ENCODE peak calls at places on chromosomes 7 and 10, in ten cellular contexts. M is CD8-positive, alpha-beta T cell; Q is hepatocyte; U is cardiac muscle cell; I is colonic mucosa; F is upper lobe of right lung; K is CD14-positive monocyte; S is GM20000; Z is PC-9; A is kidney epithelial cell. D is an unnamed sample.

GRCh38 chr10:33196710-33197406 is 137.6 kb downstream of the NRP1 start:
- DNase-seq in F (no peak), Z (no peak), S (no peak), U (no peak), M (no peak), A (peak), K (no peak), Q (peak), I (peak), D (no peak)

GRCh38 chr10:44024351-44025116 is 360.4 kb downstream of the CXCL12 start:
- DNase-seq in U (no peak), F (no peak), K (no peak), S (no peak), Z (no peak), I (no peak), Q (no peak), A (no peak), M (no peak), D (no peak)

GRCh38 chr10:99913831-99914235 is 95.9 kb downstream of the DNMBP start:
- DNase-seq in Z (no peak), K (no peak), Q (peak), F (no peak), A (no peak), M (no peak), U (no peak), S (no peak), I (peak), D (no peak)

GRCh38 chr10:133247681-133248333 is 10.2 kb downstream of the VENTX start:
- DNase-seq in S (no peak), A (no peak), Q (no peak), K (no peak), I (no peak), Z (no peak), U (peak), F (no peak), M (no peak), D (no peak)

GRCh38 chr10:132397671-132398565 is 918 bp downstream of the PWWP2B start:
- DNase-seq in Z (peak), A (no peak), S (no peak), F (peak), M (no peak), Q (peak), K (no peak), I (peak), U (peak), D (peak)

GRCh38 chr7:126578338-126578737 is 674.4 kb downstream of the GRM8 start:
- DNase-seq in A (no peak), S (no peak), M (no peak), K (no peak), I (no peak), Z (no peak), F (no peak), Q (no peak), U (no peak), D (no peak)

GRCh38 chr10:113945075-113945686 is 90.7 kb downstream of the NHLRC2 start:
- DNase-seq in U (peak), M (no peak), A (peak), K (no peak), S (no peak), I (peak), F (no peak), Q (peak), Z (peak), D (no peak)

GRCh38 chr7:44720301-44720700 is 28.3 kb upstream of the ZMIZ2 start:
- DNase-seq in K (no peak), S (no peak), I (no peak), U (no peak), Z (no peak), M (no peak), F (no peak), A (no peak), Q (no peak), D (no peak)

GRCh38 chr7:26153246-26153822 is 1.3 kb downstream of the NFE2L3 start:
- DNase-seq in U (no peak), F (no peak), S (peak), I (peak), M (no peak), K (no peak), A (no peak), Q (no peak), Z (peak), D (no peak)

GRCh38 chr7:70006411-70006920 is 408.2 kb downstream of the AUTS2 start:
- DNase-seq in U (peak), M (no peak), K (no peak), A (no peak), Z (no peak), Q (peak), S (no peak), I (no peak), F (no peak), D (no peak)

GRCh38 chr7:32891800-32892520 is 400 bp upstream of the KBTBD2 start:
- DNase-seq in F (peak), A (peak), S (peak), Z (peak), U (peak), Q (peak), K (peak), M (peak), I (peak), D (peak)

GRCh38 chr10:58220769-58221448 is 46.8 kb downstream of the IPMK start:
- DNase-seq in Q (no peak), M (no peak), K (no peak), U (peak), Z (no peak), S (no peak), I (no peak), F (no peak), A (no peak), D (no peak)

GRCh38 chr10:121457729-121458128 is 140.5 kb downstream of the FGFR2 start:
- DNase-seq in M (no peak), I (no peak), S (no peak), Q (no peak), Z (no peak), F (no peak), K (no peak), U (no peak), A (no peak), D (no peak)

GRCh38 chr7:31764457-31764856 is 77.4 kb downstream of the PPP1R17 start:
- DNase-seq in Q (no peak), F (no peak), Z (no peak), I (no peak), S (no peak), M (no peak), K (no peak), A (no peak), U (no peak), D (no peak)

GRCh38 chr10:109343293-109343692 is 580.0 kb downstream of the XPNPEP1 start:
- DNase-seq in S (no peak), Q (no peak), M (no peak), A (peak), F (no peak), U (no peak), I (no peak), Z (no peak), K (no peak), D (no peak)

GRCh38 chr7:96920713-96921112 is 84.6 kb upstream of the DLX6 start:
- DNase-seq in M (no peak), Q (no peak), F (no peak), S (no peak), Z (no peak), I (no peak), U (no peak), K (no peak), A (no peak), D (no peak)

GRCh38 chr10:101139421-101139911 is 8.4 kb downstream of the TLX1 start:
- DNase-seq in Z (no peak), U (peak), S (peak), M (no peak), K (no peak), F (no peak), I (no peak), Q (no peak), A (no peak), D (no peak)

GRCh38 chr7:35971133-35971995 is 170.5 kb downstream of the SEPTIN7 start:
- DNase-seq in M (no peak), I (no peak), U (peak), Z (peak), S (peak), A (no peak), F (no peak), K (no peak), Q (no peak), D (no peak)

GRCh38 chr7:134212576-134213546 is 85.7 kb downstream of the LRGUK start:
- DNase-seq in K (peak), Z (no peak), F (peak), S (no peak), I (no peak), Q (no peak), M (no peak), U (peak), A (no peak), D (no peak)

GRCh38 chr10:133224861-133225366 is 5.1 kb upstream of the UTF1 start:
- DNase-seq in M (no peak), A (peak), S (no peak), I (no peak), Q (no peak), U (peak), K (no peak), Z (no peak), F (no peak), D (no peak)

GRCh38 chr10:76382381-76382851 is 951.0 kb downstream of the LRMDA start:
- DNase-seq in U (peak), Q (no peak), K (no peak), A (peak), I (no peak), S (no peak), M (no peak), Z (no peak), F (no peak), D (no peak)

GRCh38 chr10:117374506-117375359 is 507 bp downstream of the PDZD8 start:
- DNase-seq in Q (peak), K (peak), F (peak), S (peak), I (peak), Z (peak), U (peak), A (no peak), M (no peak), D (peak)

GRCh38 chr7:101058355-101058754 is 26.9 kb upstream of the TRIM56 start:
- DNase-seq in S (peak), U (peak), F (peak), I (peak), A (no peak), M (peak), Q (peak), Z (peak), K (no peak), D (peak)

GRCh38 chr10:107914450-107915276 is 750.2 kb upstream of the SORCS1 start:
- DNase-seq in A (no peak), Q (peak), F (peak), I (peak), M (no peak), K (no peak), Z (no peak), S (peak), U (peak), D (no peak)

GRCh38 chr10:86941991-86942421 is 15.4 kb downstream of the MMRN2 start:
- DNase-seq in Q (no peak), I (peak), K (no peak), U (no peak), Z (no peak), A (no peak), S (no peak), F (no peak), M (no peak), D (no peak)

GRCh38 chr7:35650751-35651150 is 44.2 kb downstream of the HERPUD2 start:
- DNase-seq in F (no peak), Z (no peak), S (no peak), M (no peak), I (no peak), U (no peak), A (no peak), K (no peak), Q (no peak), D (no peak)

GRCh38 chr7:39845011-39845410 is 105.0 kb upstream of the CDK13 start:
- DNase-seq in M (no peak), I (no peak), U (no peak), Q (no peak), Z (no peak), S (no peak), A (no peak), F (no peak), K (no peak), D (no peak)

GRCh38 chr7:1020849-1021251 is 23.5 kb upstream of the GPR146 start:
- DNase-seq in Q (no peak), S (no peak), U (no peak), F (no peak), M (no peak), A (no peak), K (no peak), Z (no peak), I (no peak), D (no peak)

GRCh38 chr10:59077855-59078254 is 98.6 kb upstream of the PHYHIPL start:
- DNase-seq in I (no peak), F (no peak), Z (no peak), M (no peak), Q (no peak), U (no peak), A (no peak), K (no peak), S (no peak), D (no peak)

GRCh38 chr7:85287126-85287825 is 100.4 kb upstream of the SEMA3D start:
- DNase-seq in Q (peak), F (no peak), I (no peak), K (no peak), S (no peak), Z (no peak), M (no peak), U (peak), A (no peak), D (no peak)

GRCh38 chr7:144995495-144995894 is 159.6 kb upstream of the TPK1 start:
- DNase-seq in K (no peak), Q (no peak), I (no peak), U (no peak), M (no peak), S (no peak), A (no peak), Z (no peak), F (no peak), D (no peak)

GRCh38 chr10:61096056-61096455 is 152.1 kb upstream of the RHOBTB1 start:
- DNase-seq in A (no peak), I (no peak), Q (no peak), M (no peak), S (no peak), U (no peak), Z (no peak), K (no peak), F (no peak), D (no peak)

GRCh38 chr10:79025113-79025832 is 43.5 kb upstream of the ZMIZ1 start:
- DNase-seq in M (peak), Q (no peak), Z (no peak), I (no peak), F (peak), A (no peak), U (no peak), S (no peak), K (peak), D (peak)

GRCh38 chr10:84395581-84395980 is 67.2 kb downstream of the CCSER2 start:
- DNase-seq in I (no peak), Q (no peak), A (no peak), F (no peak), M (no peak), K (no peak), U (peak), S (no peak), Z (no peak), D (no peak)

GRCh38 chr10:75596930-75597629 is 165.7 kb downstream of the LRMDA start:
- DNase-seq in U (no peak), I (no peak), Z (no peak), A (no peak), M (no peak), K (no peak), Q (no peak), S (no peak), F (no peak), D (no peak)

GRCh38 chr10:95466450-95466849 is 94.7 kb downstream of the SORBS1 start:
- DNase-seq in F (no peak), A (no peak), I (no peak), K (no peak), Q (no peak), M (no peak), S (no peak), U (no peak), Z (no peak), D (no peak)

GRCh38 chr7:138126928-138127327 is 50.7 kb downstream of the AKR1D1 start:
- DNase-seq in K (no peak), S (no peak), I (no peak), M (no peak), U (no peak), Q (no peak), A (no peak), F (no peak), Z (no peak), D (no peak)

GRCh38 chr7:79973455-79973854 is 161.2 kb upstream of the GNAI1 start:
- DNase-seq in K (no peak), I (no peak), U (no peak), A (no peak), M (no peak), F (no peak), S (no peak), Q (no peak), Z (no peak), D (no peak)
- TF ChIP-seq CTCF in K (no peak), I (no peak), U (no peak), A (no peak), M (no peak), F (no peak), S (no peak), Q (no peak), Z (no peak), D (no peak)

DNA sequence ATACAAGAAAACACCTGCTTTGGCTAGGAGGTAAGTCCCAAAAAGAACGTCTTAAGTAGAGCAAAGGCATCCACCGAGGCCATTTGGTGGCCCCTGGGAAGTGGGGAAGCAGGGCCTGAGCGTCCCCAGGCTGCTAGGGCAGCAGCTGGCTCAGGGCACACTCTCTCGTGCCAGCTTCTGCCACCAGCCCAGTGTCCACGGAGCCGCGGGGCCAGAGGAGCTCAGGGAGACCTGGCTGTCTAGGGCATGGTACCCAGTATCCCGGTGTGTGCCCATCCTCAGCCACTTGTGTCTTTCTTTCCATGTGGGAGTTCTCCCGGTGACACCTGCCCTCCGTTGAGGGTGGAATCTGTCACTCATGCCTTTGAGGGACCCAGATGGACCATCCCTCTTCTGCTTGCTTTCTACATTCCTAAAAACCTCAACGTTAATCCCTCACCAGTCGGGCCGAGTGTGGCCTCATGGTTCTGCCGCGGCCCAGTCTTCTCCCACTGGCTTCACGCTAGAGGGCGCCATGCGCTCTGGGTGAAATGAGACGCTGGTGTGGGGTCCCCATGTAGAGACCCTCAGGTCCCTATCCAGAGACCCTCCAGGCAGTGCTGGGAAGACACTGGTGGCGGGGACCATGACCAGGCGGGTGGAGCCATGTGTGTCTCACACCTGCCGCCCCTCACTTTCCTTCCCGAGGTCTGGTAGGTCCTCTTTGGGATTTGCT is 9.5 kb upstream of the AP5Z1 start:
- DNase-seq in K (no peak), A (no peak), Z (no peak), M (no peak), S (no peak), Q (no peak), F (no peak), I (no peak), U (no peak), D (no peak)
- TF ChIP-seq CTCF in K (no peak), A (peak), Z (no peak), M (no peak), S (no peak), Q (peak), F (no peak), I (no peak), U (peak), D (no peak)

DNA sequence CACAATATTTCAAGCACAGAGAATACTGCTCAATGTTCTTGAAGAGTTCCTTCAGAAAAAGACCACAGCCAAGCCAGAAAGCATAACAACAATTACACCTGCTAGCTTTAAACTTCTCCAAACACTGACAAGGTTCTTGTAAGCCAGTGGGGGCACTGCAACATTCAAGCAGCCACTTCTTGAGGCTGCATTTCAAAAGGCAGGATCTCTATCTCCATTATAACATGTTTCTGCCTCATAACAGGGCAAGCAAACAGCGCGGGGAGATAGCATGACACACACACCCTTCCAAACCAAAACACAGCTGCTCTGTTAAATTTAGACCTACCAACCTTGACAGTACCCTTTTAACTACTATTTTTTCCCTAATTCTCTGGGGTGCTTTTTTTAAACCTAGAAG is 30.8 kb downstream of the CHCHD3 start:
- DNase-seq in M (no peak), K (no peak), Z (no peak), Q (peak), I (no peak), U (peak), F (no peak), A (no peak), S (peak), D (no peak)
- TF ChIP-seq CTCF in M (no peak), K (no peak), Z (no peak), Q (peak), I (no peak), U (peak), F (no peak), A (peak), S (no peak), D (no peak)

GRCh38 chr7:151204383-151205032 is 5.8 kb downstream of the H2BK1 start:
- DNase-seq in Z (no peak), F (no peak), S (no peak), A (no peak), K (no peak), Q (no peak), U (no peak), M (no peak), I (no peak), D (no peak)
- TF ChIP-seq CTCF in Z (no peak), F (no peak), S (no peak), A (no peak), K (no peak), Q (no peak), U (peak), M (no peak), I (no peak), D (no peak)

GRCh38 chr10:83167081-83167480 is 972.2 kb upstream of the GHITM start:
- DNase-seq in K (no peak), Q (no peak), F (no peak), U (no peak), Z (no peak), I (no peak), S (no peak), M (no peak), A (no peak), D (no peak)

GRCh38 chr10:83165164-83165563 is 974.1 kb upstream of the GHITM start:
- DNase-seq in Q (no peak), M (no peak), U (no peak), A (no peak), S (no peak), K (no peak), F (no peak), Z (no peak), I (no peak), D (no peak)

GRCh38 chr10:83164134-83164533 is 975.2 kb upstream of the GHITM start:
- DNase-seq in K (no peak), Z (no peak), F (no peak), M (no peak), S (no peak), Q (no peak), U (no peak), I (no peak), A (no peak), D (no peak)

GRCh38 chr10:83166344-83166743 is 973.0 kb upstream of the GHITM start:
- DNase-seq in U (no peak), I (no peak), Q (peak), M (no peak), Z (no peak), F (no peak), S (no peak), A (no peak), K (no peak), D (no peak)
- TF ChIP-seq CTCF in U (no peak), I (no peak), Q (peak), M (no peak), Z (peak), F (peak), S (no peak), A (peak), K (no peak), D (no peak)

D was measured in natural killer cell.